ENCODE peak calls at places on chromosomes 16 and 17, in eight cellular contexts. One of them, this sample, is unnamed.

GRCh38 chr17:75652934-75653549 is 13.9 kb downstream of the RECQL5 start:
- DNase-seq in LoVo: no peak
- DNase-seq in colonic mucosa: no peak
- DNase-seq in GOT3: no peak
- DNase-seq in GM10248: peak
- DNase-seq in M059J: peak
- DNase-seq in posterior cingulate gyrus: no peak
- DNase-seq in Daoy: peak
- DNase-seq in this sample: peak

GRCh38 chr17:74185786-74186185 is 17.7 kb upstream of the RPL38 start:
- DNase-seq in LoVo: no peak
- DNase-seq in colonic mucosa: no peak
- DNase-seq in GOT3: no peak
- DNase-seq in GM10248: no peak
- DNase-seq in M059J: no peak
- DNase-seq in posterior cingulate gyrus: no peak
- DNase-seq in Daoy: no peak
- DNase-seq in this sample: no peak

GRCh38 chr17:15954222-15954621 is 9.3 kb downstream of the ADORA2B start:
- DNase-seq in LoVo: peak
- DNase-seq in colonic mucosa: no peak
- DNase-seq in GOT3: no peak
- DNase-seq in GM10248: no peak
- DNase-seq in M059J: peak
- DNase-seq in posterior cingulate gyrus: no peak
- DNase-seq in Daoy: peak
- DNase-seq in this sample: peak

GRCh38 chr16:72285728-72286127 is 113.8 kb upstream of the PMFBP1 start:
- DNase-seq in LoVo: no peak
- DNase-seq in colonic mucosa: no peak
- DNase-seq in GOT3: no peak
- DNase-seq in GM10248: no peak
- DNase-seq in M059J: no peak
- DNase-seq in posterior cingulate gyrus: no peak
- DNase-seq in Daoy: no peak
- DNase-seq in this sample: no peak

GRCh38 chr17:80855968-80856862 is 135.4 kb upstream of the CHMP6 start:
- DNase-seq in LoVo: peak
- DNase-seq in colonic mucosa: no peak
- DNase-seq in GOT3: peak
- DNase-seq in GM10248: peak
- DNase-seq in M059J: peak
- DNase-seq in posterior cingulate gyrus: no peak
- DNase-seq in Daoy: peak
- DNase-seq in this sample: peak

GRCh38 chr17:4514206-4514605 is 15.5 kb downstream of the SPNS2 start:
- DNase-seq in LoVo: no peak
- DNase-seq in colonic mucosa: no peak
- DNase-seq in GOT3: no peak
- DNase-seq in GM10248: no peak
- DNase-seq in M059J: no peak
- DNase-seq in posterior cingulate gyrus: no peak
- DNase-seq in Daoy: no peak
- DNase-seq in this sample: no peak

GRCh38 chr16:5467552-5467951 is 370.0 kb upstream of the EEF2KMT start:
- DNase-seq in LoVo: no peak
- DNase-seq in colonic mucosa: no peak
- DNase-seq in GOT3: no peak
- DNase-seq in GM10248: no peak
- DNase-seq in M059J: no peak
- DNase-seq in posterior cingulate gyrus: no peak
- DNase-seq in Daoy: no peak
- DNase-seq in this sample: no peak

GRCh38 chr16:54873081-54873480 is 57.6 kb upstream of the IRX5 start:
- DNase-seq in LoVo: no peak
- DNase-seq in colonic mucosa: no peak
- DNase-seq in GOT3: no peak
- DNase-seq in GM10248: no peak
- DNase-seq in M059J: no peak
- DNase-seq in posterior cingulate gyrus: no peak
- DNase-seq in Daoy: no peak
- DNase-seq in this sample: peak

GRCh38 chr17:63665527-63666214 is 34.3 kb downstream of the LIMD2 start:
- DNase-seq in LoVo: no peak
- DNase-seq in colonic mucosa: no peak
- DNase-seq in GOT3: no peak
- DNase-seq in GM10248: peak
- DNase-seq in M059J: no peak
- DNase-seq in posterior cingulate gyrus: no peak
- DNase-seq in Daoy: no peak
- DNase-seq in this sample: no peak

GRCh38 chr16:82627811-82628339 is 1.1 kb downstream of the CDH13 start:
- DNase-seq in LoVo: no peak
- DNase-seq in colonic mucosa: no peak
- DNase-seq in GOT3: no peak
- DNase-seq in GM10248: no peak
- DNase-seq in M059J: peak
- DNase-seq in posterior cingulate gyrus: no peak
- DNase-seq in Daoy: peak
- DNase-seq in this sample: peak

GRCh38 chr17:1006054-1006453 is 9.1 kb downstream of the TIMM22 start:
- DNase-seq in LoVo: no peak
- DNase-seq in colonic mucosa: peak
- DNase-seq in GOT3: no peak
- DNase-seq in GM10248: no peak
- DNase-seq in M059J: no peak
- DNase-seq in posterior cingulate gyrus: no peak
- DNase-seq in Daoy: no peak
- DNase-seq in this sample: peak

GRCh38 chr17:410674-411401 is 58.2 kb upstream of the RPH3AL start:
- DNase-seq in LoVo: peak
- DNase-seq in colonic mucosa: no peak
- DNase-seq in GOT3: no peak
- DNase-seq in GM10248: no peak
- DNase-seq in M059J: peak
- DNase-seq in posterior cingulate gyrus: no peak
- DNase-seq in Daoy: peak
- DNase-seq in this sample: no peak

GRCh38 chr16:83581082-83581481 is 226.7 kb upstream of the HSBP1 start:
- DNase-seq in LoVo: no peak
- DNase-seq in colonic mucosa: no peak
- DNase-seq in GOT3: no peak
- DNase-seq in GM10248: peak
- DNase-seq in M059J: peak
- DNase-seq in posterior cingulate gyrus: no peak
- DNase-seq in Daoy: no peak
- DNase-seq in this sample: peak

GRCh38 chr17:79301469-79301868 is 226.8 kb downstream of the ENGASE start:
- DNase-seq in LoVo: no peak
- DNase-seq in colonic mucosa: no peak
- DNase-seq in GOT3: no peak
- DNase-seq in GM10248: no peak
- DNase-seq in M059J: no peak
- DNase-seq in posterior cingulate gyrus: no peak
- DNase-seq in Daoy: no peak
- DNase-seq in this sample: no peak

GRCh38 chr17:10261098-10261497 is 62.7 kb upstream of the GAS7 start:
- DNase-seq in LoVo: no peak
- DNase-seq in colonic mucosa: no peak
- DNase-seq in GOT3: no peak
- DNase-seq in GM10248: no peak
- DNase-seq in M059J: no peak
- DNase-seq in posterior cingulate gyrus: no peak
- DNase-seq in Daoy: no peak
- DNase-seq in this sample: no peak

GRCh38 chr17:80780381-80781187 is 211.1 kb upstream of the CHMP6 start:
- DNase-seq in LoVo: no peak
- DNase-seq in colonic mucosa: no peak
- DNase-seq in GOT3: no peak
- DNase-seq in GM10248: peak
- DNase-seq in M059J: no peak
- DNase-seq in posterior cingulate gyrus: no peak
- DNase-seq in Daoy: no peak
- DNase-seq in this sample: no peak

GRCh38 chr16:64416232-64417010 is 705.4 kb downstream of the CDH11 start:
- DNase-seq in LoVo: no peak
- DNase-seq in colonic mucosa: no peak
- DNase-seq in GOT3: no peak
- DNase-seq in GM10248: no peak
- DNase-seq in M059J: peak
- DNase-seq in posterior cingulate gyrus: no peak
- DNase-seq in Daoy: peak
- DNase-seq in this sample: peak

GRCh38 chr16:19737306-19737975 is 19.4 kb downstream of the IQCK start:
- DNase-seq in LoVo: no peak
- DNase-seq in colonic mucosa: no peak
- DNase-seq in GOT3: no peak
- DNase-seq in GM10248: no peak
- DNase-seq in M059J: no peak
- DNase-seq in posterior cingulate gyrus: no peak
- DNase-seq in Daoy: no peak
- DNase-seq in this sample: no peak

GRCh38 chr17:45048795-45049563 is 2.5 kb downstream of the DCAKD start:
- DNase-seq in LoVo: no peak
- DNase-seq in colonic mucosa: no peak
- DNase-seq in GOT3: no peak
- DNase-seq in GM10248: no peak
- DNase-seq in M059J: no peak
- DNase-seq in posterior cingulate gyrus: no peak
- DNase-seq in Daoy: no peak
- DNase-seq in this sample: no peak

GRCh38 chr16:3716831-3717234 is 491 bp downstream of the TRAP1 start:
- DNase-seq in LoVo: peak
- DNase-seq in colonic mucosa: peak
- DNase-seq in GOT3: no peak
- DNase-seq in GM10248: peak
- DNase-seq in M059J: peak
- DNase-seq in posterior cingulate gyrus: peak
- DNase-seq in Daoy: peak
- DNase-seq in this sample: peak

GRCh38 chr17:43226393-43226792 is 2.0 kb downstream of the CCDC200 start:
- DNase-seq in LoVo: no peak
- DNase-seq in colonic mucosa: peak
- DNase-seq in GOT3: no peak
- DNase-seq in GM10248: no peak
- DNase-seq in M059J: no peak
- DNase-seq in posterior cingulate gyrus: no peak
- DNase-seq in Daoy: no peak
- DNase-seq in this sample: no peak

GRCh38 chr17:29379084-29379811 is 10.9 kb upstream of the TAOK1 start:
- DNase-seq in LoVo: no peak
- DNase-seq in colonic mucosa: peak
- DNase-seq in GOT3: no peak
- DNase-seq in GM10248: no peak
- DNase-seq in M059J: peak
- DNase-seq in posterior cingulate gyrus: no peak
- DNase-seq in Daoy: no peak
- DNase-seq in this sample: peak

GRCh38 chr17:44207319-44207718 is 7.6 kb upstream of the ATXN7L3 start:
- DNase-seq in LoVo: no peak
- DNase-seq in colonic mucosa: no peak
- DNase-seq in GOT3: no peak
- DNase-seq in GM10248: no peak
- DNase-seq in M059J: no peak
- DNase-seq in posterior cingulate gyrus: no peak
- DNase-seq in Daoy: no peak
- DNase-seq in this sample: no peak

GRCh38 chr17:50033316-50033715 is 22.6 kb upstream of the ITGA3 start:
- DNase-seq in LoVo: no peak
- DNase-seq in colonic mucosa: no peak
- DNase-seq in GOT3: no peak
- DNase-seq in GM10248: no peak
- DNase-seq in M059J: peak
- DNase-seq in posterior cingulate gyrus: no peak
- DNase-seq in Daoy: no peak
- DNase-seq in this sample: no peak

GRCh38 chr16:21554795-21555585 is 44.4 kb upstream of the METTL9 start:
- DNase-seq in LoVo: peak
- DNase-seq in colonic mucosa: peak
- DNase-seq in GOT3: peak
- DNase-seq in GM10248: peak
- DNase-seq in M059J: peak
- DNase-seq in posterior cingulate gyrus: peak
- DNase-seq in Daoy: peak
- DNase-seq in this sample: peak

GRCh38 chr16:29988346-29989075 is 6.9 kb downstream of the HIRIP3 start:
- DNase-seq in LoVo: no peak
- DNase-seq in colonic mucosa: no peak
- DNase-seq in GOT3: no peak
- DNase-seq in GM10248: no peak
- DNase-seq in M059J: no peak
- DNase-seq in posterior cingulate gyrus: no peak
- DNase-seq in Daoy: no peak
- DNase-seq in this sample: no peak

GRCh38 chr17:72719582-72720493 is 372.6 kb downstream of the SLC39A11 start:
- DNase-seq in LoVo: no peak
- DNase-seq in colonic mucosa: no peak
- DNase-seq in GOT3: no peak
- DNase-seq in GM10248: no peak
- DNase-seq in M059J: peak
- DNase-seq in posterior cingulate gyrus: no peak
- DNase-seq in Daoy: peak
- DNase-seq in this sample: no peak

GRCh38 chr16:70592106-70592571 is 54.2 kb upstream of the IL34 start:
- DNase-seq in LoVo: no peak
- DNase-seq in colonic mucosa: no peak
- DNase-seq in GOT3: no peak
- DNase-seq in GM10248: no peak
- DNase-seq in M059J: no peak
- DNase-seq in posterior cingulate gyrus: no peak
- DNase-seq in Daoy: peak
- DNase-seq in this sample: no peak

GRCh38 chr17:7019839-7020519 is 2.9 kb upstream of the BCL6B start:
- DNase-seq in LoVo: no peak
- DNase-seq in colonic mucosa: peak
- DNase-seq in GOT3: no peak
- DNase-seq in GM10248: no peak
- DNase-seq in M059J: peak
- DNase-seq in posterior cingulate gyrus: no peak
- DNase-seq in Daoy: peak
- DNase-seq in this sample: no peak

GRCh38 chr16:3004319-3004718 is 8.4 kb upstream of the CLDN9 start:
- DNase-seq in LoVo: no peak
- DNase-seq in colonic mucosa: no peak
- DNase-seq in GOT3: no peak
- DNase-seq in GM10248: no peak
- DNase-seq in M059J: no peak
- DNase-seq in posterior cingulate gyrus: no peak
- DNase-seq in Daoy: peak
- DNase-seq in this sample: no peak

GRCh38 chr17:5610956-5611355 is 26.6 kb upstream of the NLRP1 start:
- DNase-seq in LoVo: no peak
- DNase-seq in colonic mucosa: no peak
- DNase-seq in GOT3: no peak
- DNase-seq in GM10248: no peak
- DNase-seq in M059J: peak
- DNase-seq in posterior cingulate gyrus: no peak
- DNase-seq in Daoy: no peak
- DNase-seq in this sample: no peak

GRCh38 chr17:27559996-27560481 is 70.9 kb upstream of the LGALS9 start:
- DNase-seq in LoVo: no peak
- DNase-seq in colonic mucosa: peak
- DNase-seq in GOT3: no peak
- DNase-seq in GM10248: no peak
- DNase-seq in M059J: peak
- DNase-seq in posterior cingulate gyrus: no peak
- DNase-seq in Daoy: peak
- DNase-seq in this sample: peak